ENCODE peak calls at places on chromosomes 12 and 14, in ten cellular contexts. One of them, this sample, is unnamed.

GRCh38 chr12:105507311-105508035 is 177.0 kb downstream of the C12orf75 start:
- DNase-seq in T47D: no peak
- DNase-seq in occipital lobe: no peak
- DNase-seq in GM12864: no peak
- DNase-seq in endothelial cell of umbilical vein: peak
- DNase-seq in activated CD4-positive, alpha-beta memory T cell treated with anti-CD3 and anti-CD28 coated beads, Interleukin-2, amount 10 ng/mL, durations not matched to agents 7 days and 5 days: no peak
- DNase-seq in HFFc6: no peak
- DNase-seq in psoas muscle: no peak
- DNase-seq in mesendoderm: no peak
- DNase-seq in MG63: no peak
- DNase-seq in this sample: no peak

GRCh38 chr12:65561798-65562382 is 262.4 kb upstream of the HMGA2 start:
- DNase-seq in psoas muscle: no peak
- DNase-seq in GM12864: no peak
- DNase-seq in mesendoderm: no peak
- DNase-seq in HFFc6: peak
- DNase-seq in occipital lobe: no peak
- DNase-seq in activated CD4-positive, alpha-beta memory T cell treated with anti-CD3 and anti-CD28 coated beads, Interleukin-2, amount 10 ng/mL, durations not matched to agents 7 days and 5 days: no peak
- DNase-seq in T47D: no peak
- DNase-seq in MG63: peak
- DNase-seq in endothelial cell of umbilical vein: peak
- DNase-seq in this sample: no peak

GRCh38 chr14:22427771-22428228 is 161.2 kb downstream of the DAD1 start:
- DNase-seq in activated CD4-positive, alpha-beta memory T cell treated with anti-CD3 and anti-CD28 coated beads, Interleukin-2, amount 10 ng/mL, durations not matched to agents 7 days and 5 days: no peak
- DNase-seq in occipital lobe: no peak
- DNase-seq in endothelial cell of umbilical vein: no peak
- DNase-seq in T47D: no peak
- DNase-seq in mesendoderm: peak
- DNase-seq in MG63: no peak
- DNase-seq in psoas muscle: no peak
- DNase-seq in HFFc6: no peak
- DNase-seq in GM12864: no peak
- DNase-seq in this sample: no peak

GRCh38 chr14:76761849-76762616 is 765 bp downstream of the VASH1 start:
- DNase-seq in GM12864: no peak
- DNase-seq in occipital lobe: no peak
- DNase-seq in mesendoderm: no peak
- DNase-seq in T47D: no peak
- DNase-seq in endothelial cell of umbilical vein: no peak
- DNase-seq in MG63: no peak
- DNase-seq in HFFc6: no peak
- DNase-seq in psoas muscle: no peak
- DNase-seq in activated CD4-positive, alpha-beta memory T cell treated with anti-CD3 and anti-CD28 coated beads, Interleukin-2, amount 10 ng/mL, durations not matched to agents 7 days and 5 days: no peak
- DNase-seq in this sample: no peak

GRCh38 chr14:92663049-92663448 is 85.4 kb downstream of the LGMN start:
- DNase-seq in psoas muscle: no peak
- DNase-seq in endothelial cell of umbilical vein: no peak
- DNase-seq in GM12864: no peak
- DNase-seq in mesendoderm: no peak
- DNase-seq in T47D: no peak
- DNase-seq in HFFc6: no peak
- DNase-seq in activated CD4-positive, alpha-beta memory T cell treated with anti-CD3 and anti-CD28 coated beads, Interleukin-2, amount 10 ng/mL, durations not matched to agents 7 days and 5 days: no peak
- DNase-seq in MG63: no peak
- DNase-seq in occipital lobe: no peak
- DNase-seq in this sample: no peak

GRCh38 chr12:47987411-47988072 is 16.7 kb downstream of the COL2A1 start:
- DNase-seq in occipital lobe: no peak
- DNase-seq in psoas muscle: no peak
- DNase-seq in HFFc6: no peak
- DNase-seq in activated CD4-positive, alpha-beta memory T cell treated with anti-CD3 and anti-CD28 coated beads, Interleukin-2, amount 10 ng/mL, durations not matched to agents 7 days and 5 days: no peak
- DNase-seq in mesendoderm: no peak
- DNase-seq in endothelial cell of umbilical vein: no peak
- DNase-seq in MG63: no peak
- DNase-seq in T47D: no peak
- DNase-seq in GM12864: no peak
- DNase-seq in this sample: no peak

GRCh38 chr14:79293482-79293881 is 917.8 kb downstream of the DIO2 start:
- DNase-seq in psoas muscle: no peak
- DNase-seq in occipital lobe: no peak
- DNase-seq in activated CD4-positive, alpha-beta memory T cell treated with anti-CD3 and anti-CD28 coated beads, Interleukin-2, amount 10 ng/mL, durations not matched to agents 7 days and 5 days: no peak
- DNase-seq in HFFc6: no peak
- DNase-seq in mesendoderm: no peak
- DNase-seq in MG63: no peak
- DNase-seq in endothelial cell of umbilical vein: no peak
- DNase-seq in GM12864: no peak
- DNase-seq in T47D: no peak
- DNase-seq in this sample: no peak

GRCh38 chr12:79000501-79000900 is 135.9 kb downstream of the SYT1 start:
- DNase-seq in mesendoderm: no peak
- DNase-seq in psoas muscle: no peak
- DNase-seq in activated CD4-positive, alpha-beta memory T cell treated with anti-CD3 and anti-CD28 coated beads, Interleukin-2, amount 10 ng/mL, durations not matched to agents 7 days and 5 days: no peak
- DNase-seq in occipital lobe: no peak
- DNase-seq in endothelial cell of umbilical vein: no peak
- DNase-seq in HFFc6: no peak
- DNase-seq in T47D: no peak
- DNase-seq in MG63: no peak
- DNase-seq in GM12864: no peak
- DNase-seq in this sample: no peak

GRCh38 chr12:49784756-49785409 is 43.3 kb downstream of the NCKAP5L start:
- DNase-seq in MG63: no peak
- DNase-seq in occipital lobe: no peak
- DNase-seq in activated CD4-positive, alpha-beta memory T cell treated with anti-CD3 and anti-CD28 coated beads, Interleukin-2, amount 10 ng/mL, durations not matched to agents 7 days and 5 days: no peak
- DNase-seq in GM12864: no peak
- DNase-seq in mesendoderm: no peak
- DNase-seq in psoas muscle: peak
- DNase-seq in endothelial cell of umbilical vein: peak
- DNase-seq in HFFc6: peak
- DNase-seq in T47D: no peak
- DNase-seq in this sample: no peak

GRCh38 chr14:91402278-91403068 is 15.1 kb downstream of the CCDC88C start:
- DNase-seq in activated CD4-positive, alpha-beta memory T cell treated with anti-CD3 and anti-CD28 coated beads, Interleukin-2, amount 10 ng/mL, durations not matched to agents 7 days and 5 days: no peak
- DNase-seq in endothelial cell of umbilical vein: peak
- DNase-seq in HFFc6: no peak
- DNase-seq in MG63: no peak
- DNase-seq in psoas muscle: no peak
- DNase-seq in occipital lobe: no peak
- DNase-seq in T47D: no peak
- DNase-seq in GM12864: no peak
- DNase-seq in mesendoderm: no peak
- DNase-seq in this sample: no peak

GRCh38 chr12:27967551-27968054 is 4.9 kb downstream of the PTHLH start:
- DNase-seq in HFFc6: peak
- DNase-seq in occipital lobe: no peak
- DNase-seq in MG63: no peak
- DNase-seq in GM12864: no peak
- DNase-seq in T47D: no peak
- DNase-seq in activated CD4-positive, alpha-beta memory T cell treated with anti-CD3 and anti-CD28 coated beads, Interleukin-2, amount 10 ng/mL, durations not matched to agents 7 days and 5 days: no peak
- DNase-seq in endothelial cell of umbilical vein: no peak
- DNase-seq in psoas muscle: no peak
- DNase-seq in mesendoderm: no peak
- DNase-seq in this sample: no peak

GRCh38 chr12:110699591-110700445 is 10.9 kb upstream of the HVCN1 start:
- DNase-seq in activated CD4-positive, alpha-beta memory T cell treated with anti-CD3 and anti-CD28 coated beads, Interleukin-2, amount 10 ng/mL, durations not matched to agents 7 days and 5 days: no peak
- DNase-seq in endothelial cell of umbilical vein: no peak
- DNase-seq in psoas muscle: peak
- DNase-seq in T47D: no peak
- DNase-seq in occipital lobe: no peak
- DNase-seq in GM12864: no peak
- DNase-seq in MG63: no peak
- DNase-seq in mesendoderm: peak
- DNase-seq in HFFc6: no peak
- DNase-seq in this sample: no peak

GRCh38 chr12:1760566-1761382 is 59.6 kb upstream of the LRTM2 start:
- DNase-seq in activated CD4-positive, alpha-beta memory T cell treated with anti-CD3 and anti-CD28 coated beads, Interleukin-2, amount 10 ng/mL, durations not matched to agents 7 days and 5 days: no peak
- DNase-seq in mesendoderm: peak
- DNase-seq in T47D: no peak
- DNase-seq in HFFc6: peak
- DNase-seq in psoas muscle: no peak
- DNase-seq in occipital lobe: no peak
- DNase-seq in endothelial cell of umbilical vein: peak
- DNase-seq in MG63: peak
- DNase-seq in GM12864: no peak
- DNase-seq in this sample: no peak

GRCh38 chr12:120115692-120116442 is 686 bp downstream of the RAB35 start:
- DNase-seq in HFFc6: peak
- DNase-seq in activated CD4-positive, alpha-beta memory T cell treated with anti-CD3 and anti-CD28 coated beads, Interleukin-2, amount 10 ng/mL, durations not matched to agents 7 days and 5 days: peak
- DNase-seq in psoas muscle: peak
- DNase-seq in endothelial cell of umbilical vein: peak
- DNase-seq in T47D: peak
- DNase-seq in MG63: peak
- DNase-seq in GM12864: no peak
- DNase-seq in mesendoderm: peak
- DNase-seq in occipital lobe: no peak
- DNase-seq in this sample: peak

GRCh38 chr14:31970744-31971143 is 106.4 kb upstream of the ARHGAP5 start:
- DNase-seq in occipital lobe: no peak
- DNase-seq in MG63: no peak
- DNase-seq in HFFc6: no peak
- DNase-seq in T47D: no peak
- DNase-seq in activated CD4-positive, alpha-beta memory T cell treated with anti-CD3 and anti-CD28 coated beads, Interleukin-2, amount 10 ng/mL, durations not matched to agents 7 days and 5 days: no peak
- DNase-seq in mesendoderm: no peak
- DNase-seq in GM12864: no peak
- DNase-seq in psoas muscle: no peak
- DNase-seq in endothelial cell of umbilical vein: no peak
- DNase-seq in this sample: no peak

GRCh38 chr12:112837629-112838191 is 46.2 kb downstream of the RPH3A start:
- DNase-seq in T47D: no peak
- DNase-seq in mesendoderm: no peak
- DNase-seq in GM12864: no peak
- DNase-seq in endothelial cell of umbilical vein: peak
- DNase-seq in MG63: no peak
- DNase-seq in occipital lobe: no peak
- DNase-seq in psoas muscle: no peak
- DNase-seq in HFFc6: no peak
- DNase-seq in activated CD4-positive, alpha-beta memory T cell treated with anti-CD3 and anti-CD28 coated beads, Interleukin-2, amount 10 ng/mL, durations not matched to agents 7 days and 5 days: no peak
- DNase-seq in this sample: no peak

GRCh38 chr14:91835920-91836843 is 31.2 kb downstream of the TC2N start:
- DNase-seq in GM12864: no peak
- DNase-seq in activated CD4-positive, alpha-beta memory T cell treated with anti-CD3 and anti-CD28 coated beads, Interleukin-2, amount 10 ng/mL, durations not matched to agents 7 days and 5 days: peak
- DNase-seq in psoas muscle: peak
- DNase-seq in occipital lobe: no peak
- DNase-seq in HFFc6: no peak
- DNase-seq in MG63: peak
- DNase-seq in endothelial cell of umbilical vein: no peak
- DNase-seq in T47D: peak
- DNase-seq in mesendoderm: peak
- DNase-seq in this sample: peak

GRCh38 chr12:128819293-128820144 is 4.2 kb downstream of the SLC15A4 start:
- DNase-seq in activated CD4-positive, alpha-beta memory T cell treated with anti-CD3 and anti-CD28 coated beads, Interleukin-2, amount 10 ng/mL, durations not matched to agents 7 days and 5 days: no peak
- DNase-seq in MG63: no peak
- DNase-seq in HFFc6: no peak
- DNase-seq in GM12864: no peak
- DNase-seq in psoas muscle: no peak
- DNase-seq in mesendoderm: peak
- DNase-seq in occipital lobe: no peak
- DNase-seq in endothelial cell of umbilical vein: no peak
- DNase-seq in T47D: no peak
- DNase-seq in this sample: no peak

GRCh38 chr14:69518341-69519101 is 34.0 kb downstream of the PLEKHD1 start:
- DNase-seq in MG63: no peak
- DNase-seq in mesendoderm: no peak
- DNase-seq in occipital lobe: no peak
- DNase-seq in endothelial cell of umbilical vein: no peak
- DNase-seq in psoas muscle: no peak
- DNase-seq in T47D: no peak
- DNase-seq in activated CD4-positive, alpha-beta memory T cell treated with anti-CD3 and anti-CD28 coated beads, Interleukin-2, amount 10 ng/mL, durations not matched to agents 7 days and 5 days: no peak
- DNase-seq in GM12864: no peak
- DNase-seq in HFFc6: peak
- DNase-seq in this sample: no peak

GRCh38 chr12:106760184-106760531 is 14.3 kb upstream of the RIC8B start:
- DNase-seq in MG63: no peak
- DNase-seq in endothelial cell of umbilical vein: no peak
- DNase-seq in HFFc6: no peak
- DNase-seq in T47D: no peak
- DNase-seq in activated CD4-positive, alpha-beta memory T cell treated with anti-CD3 and anti-CD28 coated beads, Interleukin-2, amount 10 ng/mL, durations not matched to agents 7 days and 5 days: no peak
- DNase-seq in mesendoderm: peak
- DNase-seq in GM12864: peak
- DNase-seq in occipital lobe: no peak
- DNase-seq in psoas muscle: no peak
- DNase-seq in this sample: no peak

GRCh38 chr12:111285191-111285590 is 83.7 kb downstream of the PHETA1 start:
- DNase-seq in T47D: no peak
- DNase-seq in HFFc6: no peak
- DNase-seq in mesendoderm: no peak
- DNase-seq in MG63: no peak
- DNase-seq in endothelial cell of umbilical vein: no peak
- DNase-seq in occipital lobe: no peak
- DNase-seq in GM12864: no peak
- DNase-seq in psoas muscle: no peak
- DNase-seq in activated CD4-positive, alpha-beta memory T cell treated with anti-CD3 and anti-CD28 coated beads, Interleukin-2, amount 10 ng/mL, durations not matched to agents 7 days and 5 days: no peak
- DNase-seq in this sample: no peak

GRCh38 chr12:63994704-63995103 is 150.2 kb downstream of the SRGAP1 start:
- DNase-seq in HFFc6: no peak
- DNase-seq in GM12864: no peak
- DNase-seq in mesendoderm: no peak
- DNase-seq in endothelial cell of umbilical vein: no peak
- DNase-seq in occipital lobe: no peak
- DNase-seq in activated CD4-positive, alpha-beta memory T cell treated with anti-CD3 and anti-CD28 coated beads, Interleukin-2, amount 10 ng/mL, durations not matched to agents 7 days and 5 days: no peak
- DNase-seq in T47D: no peak
- DNase-seq in MG63: no peak
- DNase-seq in psoas muscle: no peak
- DNase-seq in this sample: no peak

GRCh38 chr12:19884081-19884480 is 444.8 kb downstream of the AEBP2 start:
- DNase-seq in MG63: peak
- DNase-seq in occipital lobe: no peak
- DNase-seq in T47D: no peak
- DNase-seq in activated CD4-positive, alpha-beta memory T cell treated with anti-CD3 and anti-CD28 coated beads, Interleukin-2, amount 10 ng/mL, durations not matched to agents 7 days and 5 days: no peak
- DNase-seq in endothelial cell of umbilical vein: no peak
- DNase-seq in GM12864: no peak
- DNase-seq in mesendoderm: no peak
- DNase-seq in psoas muscle: no peak
- DNase-seq in HFFc6: no peak
- DNase-seq in this sample: no peak

GRCh38 chr12:110537605-110538409 is 35.7 kb downstream of the RAD9B start:
- DNase-seq in psoas muscle: peak
- DNase-seq in MG63: no peak
- DNase-seq in HFFc6: no peak
- DNase-seq in endothelial cell of umbilical vein: no peak
- DNase-seq in T47D: no peak
- DNase-seq in GM12864: no peak
- DNase-seq in occipital lobe: no peak
- DNase-seq in mesendoderm: no peak
- DNase-seq in activated CD4-positive, alpha-beta memory T cell treated with anti-CD3 and anti-CD28 coated beads, Interleukin-2, amount 10 ng/mL, durations not matched to agents 7 days and 5 days: no peak
- DNase-seq in this sample: no peak

GRCh38 chr14:99737451-99737951 is 53.4 kb downstream of the CYP46A1 start:
- DNase-seq in activated CD4-positive, alpha-beta memory T cell treated with anti-CD3 and anti-CD28 coated beads, Interleukin-2, amount 10 ng/mL, durations not matched to agents 7 days and 5 days: no peak
- DNase-seq in occipital lobe: no peak
- DNase-seq in mesendoderm: no peak
- DNase-seq in GM12864: no peak
- DNase-seq in endothelial cell of umbilical vein: peak
- DNase-seq in psoas muscle: peak
- DNase-seq in MG63: no peak
- DNase-seq in HFFc6: no peak
- DNase-seq in T47D: peak
- DNase-seq in this sample: no peak

GRCh38 chr14:69005432-69006148 is 26.5 kb upstream of the ACTN1 start:
- DNase-seq in activated CD4-positive, alpha-beta memory T cell treated with anti-CD3 and anti-CD28 coated beads, Interleukin-2, amount 10 ng/mL, durations not matched to agents 7 days and 5 days: no peak
- DNase-seq in GM12864: no peak
- DNase-seq in HFFc6: peak
- DNase-seq in endothelial cell of umbilical vein: peak
- DNase-seq in psoas muscle: peak
- DNase-seq in occipital lobe: peak
- DNase-seq in T47D: no peak
- DNase-seq in mesendoderm: peak
- DNase-seq in MG63: peak
- DNase-seq in this sample: no peak

GRCh38 chr14:104111301-104112112 is 26.0 kb downstream of the ASPG start:
- DNase-seq in HFFc6: no peak
- DNase-seq in GM12864: no peak
- DNase-seq in activated CD4-positive, alpha-beta memory T cell treated with anti-CD3 and anti-CD28 coated beads, Interleukin-2, amount 10 ng/mL, durations not matched to agents 7 days and 5 days: no peak
- DNase-seq in occipital lobe: no peak
- DNase-seq in endothelial cell of umbilical vein: no peak
- DNase-seq in MG63: no peak
- DNase-seq in psoas muscle: peak
- DNase-seq in mesendoderm: no peak
- DNase-seq in T47D: no peak
- DNase-seq in this sample: peak

GRCh38 chr12:106302401-106303201 is at the start of gene TCP11L2:
- DNase-seq in T47D: peak
- DNase-seq in occipital lobe: peak
- DNase-seq in HFFc6: peak
- DNase-seq in endothelial cell of umbilical vein: peak
- DNase-seq in activated CD4-positive, alpha-beta memory T cell treated with anti-CD3 and anti-CD28 coated beads, Interleukin-2, amount 10 ng/mL, durations not matched to agents 7 days and 5 days: peak
- DNase-seq in psoas muscle: peak
- DNase-seq in GM12864: peak
- DNase-seq in mesendoderm: peak
- DNase-seq in MG63: peak
- DNase-seq in this sample: peak